ENCODE peak calls at places on chromosomes 11 and 22, in eight cellular contexts. E, Q, G, O, L, Y, C and F are unnamed samples.

GRCh38 chr22:37331034-37331428 is 48.7 kb downstream of the CYTH4 start:
- DNase-seq in E (peak; percentile 57), Q (peak; percentile 32), G (peak; percentile 78), O (peak; percentile 57), L (no peak), Y (peak; percentile 79), C (no peak), F (peak; percentile 75)

GRCh38 chr11:7846003-7846402 is 49.3 kb upstream of the OR5P2 start:
- DNase-seq in E (no peak), Q (no peak), G (no peak), O (no peak), L (no peak), Y (peak; percentile 3), C (no peak), F (peak; percentile 45)

GRCh38 chr22:46446799-46447198 is 90.6 kb downstream of the CELSR1 start:
- DNase-seq in E (no peak), Q (no peak), G (peak; percentile 17), O (peak; percentile 25), L (no peak), Y (no peak), C (no peak), F (no peak)

GRCh38 chr11:108697872-108698473 is 33.1 kb downstream of the DDX10 start:
- DNase-seq in E (peak; percentile 86), Q (peak; percentile 58), G (peak; percentile 84), O (peak; percentile 88), L (peak; percentile 79), Y (peak; percentile 82), C (peak; percentile 50), F (peak; percentile 86)

GRCh38 chr11:117595440-117595839 is 201.6 kb downstream of the DSCAML1 start:
- DNase-seq in E (no peak), Q (no peak), G (no peak), O (no peak), L (no peak), Y (no peak), C (no peak), F (no peak)

GRCh38 chr11:94786264-94787126 is 18.3 kb downstream of the AMOTL1 start:
- DNase-seq in E (peak; percentile 74), Q (no peak), G (peak; percentile 69), O (peak; percentile 74), L (peak; percentile 47), Y (peak; percentile 59), C (no peak), F (no peak)

GRCh38 chr11:106821291-106821690 is 197.0 kb downstream of the GUCY1A2 start:
- DNase-seq in E (no peak), Q (no peak), G (no peak), O (no peak), L (no peak), Y (no peak), C (no peak), F (no peak)

GRCh38 chr22:30495041-30495784 is 10.3 kb downstream of the SEC14L4 start:
- DNase-seq in E (no peak), Q (no peak), G (no peak), O (no peak), L (no peak), Y (no peak), C (no peak), F (no peak)

GRCh38 chr11:34600339-34601084 is 20.4 kb upstream of the EHF start:
- DNase-seq in E (no peak), Q (no peak), G (no peak), O (peak; percentile 61), L (peak; percentile 37), Y (peak; percentile 8), C (no peak), F (no peak)

GRCh38 chr11:77512092-77512491 is 38.2 kb upstream of the PAK1 start:
- DNase-seq in E (no peak), Q (no peak), G (no peak), O (no peak), L (no peak), Y (no peak), C (no peak), F (no peak)

GRCh38 chr11:14336507-14337503 is 22.2 kb downstream of the RRAS2 start:
- DNase-seq in E (peak; percentile 86), Q (peak; percentile 82), G (peak; percentile 98), O (peak; percentile 46), L (no peak), Y (peak; percentile 99), C (peak; percentile 63), F (peak; percentile 99)

GRCh38 chr11:79375818-79376550 is 64.8 kb downstream of the TENM4 start:
- DNase-seq in E (no peak), Q (no peak), G (no peak), O (no peak), L (no peak), Y (no peak), C (no peak), F (peak; percentile 98)

GRCh38 chr22:18057568-18058209 is 20.1 kb upstream of the PEX26 start:
- DNase-seq in E (peak; percentile 100), Q (peak; percentile 95), G (peak; percentile 100), O (peak; percentile 98), L (no peak), Y (peak; percentile 100), C (peak; percentile 96), F (peak; percentile 98)

GRCh38 chr22:47090591-47091240 is 328.3 kb downstream of the TBC1D22A start:
- DNase-seq in E (peak; percentile 47), Q (peak; percentile 24), G (peak; percentile 38), O (peak; percentile 64), L (no peak), Y (peak; percentile 60), C (peak; percentile 11), F (peak; percentile 26)

GRCh38 chr11:17551347-17552040 is 4.4 kb downstream of the OTOG start:
- DNase-seq in E (no peak), Q (no peak), G (no peak), O (no peak), L (no peak), Y (no peak), C (no peak), F (no peak)

GRCh38 chr11:93288079-93288478 is 42.5 kb upstream of the DEUP1 start:
- DNase-seq in E (no peak), Q (no peak), G (no peak), O (no peak), L (no peak), Y (no peak), C (no peak), F (peak; percentile 10)

GRCh38 chr11:130775306-130776043 is 140.8 kb downstream of the SNX19 start:
- DNase-seq in E (peak; percentile 66), Q (no peak), G (peak; percentile 91), O (peak; percentile 37), L (no peak), Y (peak; percentile 70), C (peak; percentile 57), F (peak; percentile 73)

DNA sequence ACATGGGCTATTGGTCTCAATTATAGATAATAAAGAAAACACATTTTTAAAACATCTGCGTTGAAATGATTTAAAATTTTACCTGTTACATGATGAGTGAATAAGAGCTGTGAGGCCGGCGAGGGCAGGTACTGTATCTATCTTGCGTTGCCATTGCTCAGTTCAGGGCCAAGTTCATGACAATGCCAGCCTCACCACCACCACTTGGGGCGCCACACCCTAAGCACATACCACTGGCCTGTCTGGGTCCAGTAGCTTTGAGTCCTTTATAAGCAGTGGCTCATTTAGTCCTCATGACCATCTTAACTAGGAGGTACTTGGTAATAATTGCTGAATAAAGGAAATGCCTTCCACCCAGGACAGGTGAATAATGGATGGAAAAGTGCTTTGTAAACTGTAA is 14.5 kb upstream of the MB start:
- DNase-seq in E (peak; percentile 42), Q (no peak), G (peak; percentile 46), O (peak; percentile 52), L (peak; percentile 60), Y (no peak), C (no peak), F (peak; percentile 69)
- TF ChIP-seq CTCF in E (peak; percentile 62), Q (peak; percentile 56), G (peak; percentile 53), O (peak; percentile 67), L (peak; percentile 64), Y (peak; percentile 40), C (peak; percentile 54), F (peak; percentile 70)

GRCh38 chr11:111944651-111945051 is 7.5 kb downstream of the DIXDC1 start:
- DNase-seq in E (peak; percentile 88), Q (no peak), G (peak; percentile 98), O (peak; percentile 88), L (no peak), Y (peak; percentile 83), C (peak; percentile 78), F (peak; percentile 86)
- H3K4me3 ChIP-seq in E (no peak overlapping the region), Q (no peak overlapping the region), G (no peak overlapping the region), O (no peak overlapping the region), L (no peak overlapping the region), Y (no peak overlapping the region), C (no peak overlapping the region), F (no peak overlapping the region)

DNA sequence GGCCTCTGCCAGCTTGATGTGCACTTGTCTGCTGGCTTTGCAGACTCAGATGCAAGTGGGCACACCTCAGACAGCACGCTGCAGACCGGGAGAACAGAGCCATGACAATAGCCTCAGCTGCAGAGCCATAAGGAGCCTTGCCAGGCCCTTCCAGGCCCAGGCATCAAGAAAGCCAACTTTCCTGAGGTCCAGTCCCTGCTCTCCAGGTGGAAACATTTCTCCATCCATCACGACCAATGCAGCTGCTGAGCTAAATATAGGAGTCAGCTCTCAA is 41.2 kb downstream of the ALX4 start:
- DNase-seq in E (no peak), Q (no peak), G (no peak), O (no peak), L (no peak), Y (no peak), C (no peak), F (no peak)
- TF ChIP-seq CTCF in E (no peak), Q (no peak), G (no peak), O (no peak), L (no peak), Y (no peak), C (no peak), F (no peak)

DNA sequence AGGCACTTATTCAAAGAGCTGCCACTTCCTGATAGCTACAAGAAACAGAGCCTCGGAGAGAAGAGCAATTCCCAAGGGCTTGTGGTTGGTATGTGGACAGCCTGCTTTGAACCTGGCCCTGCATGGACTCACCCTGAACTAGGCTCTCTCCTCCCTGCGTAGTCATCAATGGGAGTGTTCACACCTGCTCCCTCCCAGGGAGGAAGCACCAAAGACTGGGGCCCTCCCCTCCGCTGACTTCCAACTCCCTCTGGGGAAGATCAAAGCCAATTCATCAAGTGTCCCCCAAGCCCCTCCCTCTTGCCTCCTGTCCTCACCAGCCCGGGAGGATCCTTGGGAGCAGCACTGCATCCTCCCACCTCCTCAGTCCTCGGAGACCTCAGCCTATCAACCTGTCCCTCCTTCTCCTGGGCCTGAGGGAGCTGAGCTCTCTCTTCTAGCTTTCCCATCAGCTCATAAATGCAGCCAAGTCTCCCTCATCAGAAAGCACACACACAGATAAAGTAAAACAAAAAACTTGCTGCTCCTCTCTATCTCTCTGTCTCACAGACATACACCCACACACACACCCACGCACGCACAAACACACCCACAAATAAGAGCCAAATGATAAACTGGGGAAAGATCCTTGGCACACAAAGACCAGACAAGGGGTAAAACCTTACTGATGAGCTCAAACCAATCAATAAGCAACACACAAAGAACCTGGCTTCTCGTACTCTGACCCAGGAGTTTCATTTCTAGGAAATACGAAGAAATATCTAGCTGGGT is 3.3 kb downstream of the A4GALT start:
- DNase-seq in E (no peak), Q (no peak), G (peak; percentile 45), O (peak; percentile 29), L (peak; percentile 34), Y (no peak), C (no peak), F (peak; percentile 73)
- H3K4me3 ChIP-seq in E (no peak overlapping the region), Q (no peak overlapping the region), G (no peak overlapping the region), O (no peak overlapping the region), L (no peak overlapping the region), Y (no peak overlapping the region), C (no peak overlapping the region), F (no peak overlapping the region)